ENCODE peak calls at places on chromosomes 11 and 22, in six cellular contexts. H is SK-MEL-5, J is H7, I is kidney epithelial cell, X is GM06990, S is T-cell. D is an unnamed sample.

GRCh38 chr11:95229199-95230053 is 1.6 kb downstream of the SESN3 start:
- DNase-seq in H (no peak), X (no peak), S (no peak), J (peak; percentile 21), I (no peak), D (no peak)

GRCh38 chr11:61840371-61840770 is 12.3 kb downstream of the FADS2 start:
- DNase-seq in S (no peak), X (no peak), J (no peak), H (no peak), I (no peak), D (no peak)

GRCh38 chr11:113167599-113167998 is 146.8 kb upstream of the TTC12 start:
- DNase-seq in X (no peak), I (no peak), J (no peak), S (no peak), H (no peak), D (no peak)

GRCh38 chr11:22671751-22672150 is 5.3 kb downstream of the GAS2 start:
- DNase-seq in I (no peak), S (no peak), J (no peak), X (no peak), H (no peak), D (no peak)

GRCh38 chr22:34966980-34967379 is 99.0 kb upstream of the ISX start:
- DNase-seq in H (peak; percentile 12), X (no peak), S (no peak), J (no peak), I (peak; percentile 47), D (no peak)

GRCh38 chr11:88414385-88414861 is 76.9 kb upstream of the CTSC start:
- DNase-seq in H (no peak), J (no peak), I (peak; percentile 25), X (no peak), S (peak; percentile 9), D (no peak)

GRCh38 chr22:29031236-29031982 is 30.2 kb downstream of the C22orf31 start:
- DNase-seq in X (no peak), H (peak; percentile 26), S (no peak), I (peak; percentile 99), J (peak; percentile 78), D (no peak)

GRCh38 chr22:37631448-37632173 is 7.9 kb upstream of the SH3BP1 start:
- DNase-seq in X (no peak), I (no peak), S (no peak), H (no peak), J (peak; percentile 64), D (no peak)

GRCh38 chr11:60859616-60860250 is 4.0 kb upstream of the PTGDR2 start:
- DNase-seq in H (peak; percentile 58), J (no peak), I (no peak), X (no peak), S (no peak), D (no peak)

GRCh38 chr11:75813126-75813525 is 1.9 kb upstream of the UVRAG start:
- DNase-seq in J (no peak), S (no peak), I (no peak), X (peak; percentile 49), H (no peak), D (peak; percentile 14)

GRCh38 chr22:25081409-25081824 is 118.2 kb upstream of the CRYBB3 start:
- DNase-seq in I (no peak), J (peak; percentile 84), H (peak; percentile 59), X (no peak), S (peak; percentile 44), D (peak; percentile 66)

GRCh38 chr22:43388420-43388851 is 23.4 kb upstream of the MPPED1 start:
- DNase-seq in X (peak; percentile 67), S (peak; percentile 53), I (no peak), H (peak; percentile 70), J (peak; percentile 97), D (peak; percentile 85)

GRCh38 chr11:77819921-77820564 is 479 bp downstream of the RSF1 start:
- DNase-seq in S (peak; percentile 17), I (no peak), H (peak; percentile 29), X (no peak), J (peak; percentile 84), D (peak; percentile 46)

GRCh38 chr11:95097209-95097608 is 7.6 kb downstream of the ENDOD1 start:
- DNase-seq in H (no peak), I (no peak), S (no peak), X (no peak), J (no peak), D (no peak)

GRCh38 chr11:20351870-20352269 is 11.6 kb upstream of the HTATIP2 start:
- DNase-seq in S (no peak), I (no peak), J (no peak), H (no peak), X (no peak), D (no peak)

GRCh38 chr11:134995746-134996145 is 583.7 kb upstream of the B3GAT1 start:
- DNase-seq in I (no peak), S (no peak), J (no peak), X (no peak), H (peak; percentile 87), D (no peak)

GRCh38 chr11:113528982-113529381 is 53.8 kb upstream of the DRD2 start:
- DNase-seq in J (no peak), S (no peak), X (no peak), H (no peak), I (no peak), D (no peak)

GRCh38 chr22:24003887-24004286 is 1.4 kb downstream of the GSTT4 start:
- DNase-seq in X (no peak), J (peak; percentile 43), I (no peak), S (no peak), H (no peak), D (no peak)

GRCh38 chr11:104254347-104254746 is 90.4 kb upstream of the PDGFD start:
- DNase-seq in I (no peak), X (peak; percentile 16), H (peak; percentile 82), S (no peak), J (peak; percentile 48), D (peak; percentile 18)

GRCh38 chr11:126870021-126870420 is 130.5 kb downstream of the KIRREL3 start:
- DNase-seq in S (no peak), X (no peak), I (no peak), H (no peak), J (no peak), D (no peak)

GRCh38 chr11:43818220-43818619 is 62.4 kb upstream of the ALKBH3 start:
- DNase-seq in S (no peak), X (no peak), H (no peak), I (no peak), J (no peak), D (no peak)

D was measured in GM10248.